ENCODE peak calls at places on chromosomes 4 and X, in five cellular contexts. One of them, this sample, is unnamed.

GRCh38 chr4:171846232-171846631 is 33.0 kb downstream of the GALNTL6 start:
- DNase-seq in A673: peak
- DNase-seq in heart left ventricle: no peak
- DNase-seq in HL-60: peak
- DNase-seq in astrocyte of the cerebellum: peak
- DNase-seq in this sample: peak

GRCh38 chr4:157052429-157053040 is 23.4 kb upstream of the GLRB start:
- DNase-seq in A673: no peak
- DNase-seq in heart left ventricle: no peak
- DNase-seq in astrocyte of the cerebellum: no peak
- DNase-seq in HL-60: no peak
- DNase-seq in this sample: no peak

GRCh38 chrX:39716401-39716800 is 381.4 kb downstream of the BCOR start:
- DNase-seq in A673: no peak
- DNase-seq in HL-60: no peak
- DNase-seq in heart left ventricle: no peak
- DNase-seq in astrocyte of the cerebellum: no peak
- DNase-seq in this sample: no peak

GRCh38 chr4:129093173-129093974 is at the start of gene SCLT1:
- DNase-seq in HL-60: peak
- DNase-seq in heart left ventricle: peak
- DNase-seq in astrocyte of the cerebellum: peak
- DNase-seq in A673: peak
- DNase-seq in this sample: peak

GRCh38 chr4:10183462-10183861 is 66.9 kb upstream of the WDR1 start:
- DNase-seq in astrocyte of the cerebellum: no peak
- DNase-seq in heart left ventricle: no peak
- DNase-seq in HL-60: peak
- DNase-seq in A673: no peak
- DNase-seq in this sample: no peak

GRCh38 chr4:17232575-17233253 is 279.2 kb downstream of the QDPR start:
- DNase-seq in A673: peak
- DNase-seq in astrocyte of the cerebellum: peak
- DNase-seq in HL-60: no peak
- DNase-seq in heart left ventricle: peak
- DNase-seq in this sample: peak

GRCh38 chr4:30586850-30587249 is 133.3 kb upstream of the PCDH7 start:
- DNase-seq in heart left ventricle: no peak
- DNase-seq in A673: no peak
- DNase-seq in HL-60: no peak
- DNase-seq in astrocyte of the cerebellum: no peak
- DNase-seq in this sample: no peak

GRCh38 chr4:92864176-92864575 is 560.4 kb downstream of the GRID2 start:
- DNase-seq in HL-60: no peak
- DNase-seq in A673: no peak
- DNase-seq in astrocyte of the cerebellum: no peak
- DNase-seq in heart left ventricle: no peak
- DNase-seq in this sample: no peak

GRCh38 chr4:172648471-172648870 is 520.1 kb upstream of the GALNT7 start:
- DNase-seq in heart left ventricle: no peak
- DNase-seq in astrocyte of the cerebellum: no peak
- DNase-seq in HL-60: no peak
- DNase-seq in A673: no peak
- DNase-seq in this sample: no peak

GRCh38 chr4:146381263-146381872 is 140.4 kb downstream of the SLC10A7 start:
- DNase-seq in HL-60: peak
- DNase-seq in astrocyte of the cerebellum: no peak
- DNase-seq in heart left ventricle: no peak
- DNase-seq in A673: peak
- DNase-seq in this sample: no peak

GRCh38 chr4:13635281-13635799 is 7.8 kb upstream of the BOD1L1 start:
- DNase-seq in heart left ventricle: no peak
- DNase-seq in astrocyte of the cerebellum: no peak
- DNase-seq in A673: no peak
- DNase-seq in HL-60: no peak
- DNase-seq in this sample: no peak

GRCh38 chr4:17230727-17231126 is 281.2 kb downstream of the QDPR start:
- DNase-seq in heart left ventricle: no peak
- DNase-seq in astrocyte of the cerebellum: no peak
- DNase-seq in HL-60: no peak
- DNase-seq in A673: no peak
- DNase-seq in this sample: no peak

GRCh38 chrX:152641996-152642395 is 4.3 kb downstream of the GABRQ start:
- DNase-seq in A673: peak
- DNase-seq in heart left ventricle: no peak
- DNase-seq in astrocyte of the cerebellum: no peak
- DNase-seq in HL-60: no peak
- DNase-seq in this sample: no peak

GRCh38 chr4:37994569-37994968 is 34.4 kb downstream of the PTTG2 start:
- DNase-seq in HL-60: no peak
- DNase-seq in astrocyte of the cerebellum: no peak
- DNase-seq in heart left ventricle: no peak
- DNase-seq in A673: no peak
- DNase-seq in this sample: peak

GRCh38 chr4:121370729-121371325 is 10.0 kb downstream of the QRFPR start:
- DNase-seq in HL-60: peak
- DNase-seq in astrocyte of the cerebellum: peak
- DNase-seq in A673: peak
- DNase-seq in heart left ventricle: peak
- DNase-seq in this sample: no peak

GRCh38 chr4:4578981-4579380 is 37.1 kb upstream of the STX18 start:
- DNase-seq in astrocyte of the cerebellum: no peak
- DNase-seq in heart left ventricle: no peak
- DNase-seq in HL-60: no peak
- DNase-seq in A673: no peak
- DNase-seq in this sample: no peak

GRCh38 chrX:153922932-153923857 is 2.9 kb downstream of the ARHGAP4 start:
- DNase-seq in astrocyte of the cerebellum: no peak
- DNase-seq in heart left ventricle: peak
- DNase-seq in HL-60: no peak
- DNase-seq in A673: no peak
- DNase-seq in this sample: no peak

GRCh38 chr4:56531149-56531770 is 25.7 kb downstream of the ARL9 start:
- DNase-seq in heart left ventricle: no peak
- DNase-seq in HL-60: no peak
- DNase-seq in A673: no peak
- DNase-seq in astrocyte of the cerebellum: no peak
- DNase-seq in this sample: no peak

GRCh38 chrX:67700607-67701006 is 156.8 kb downstream of the AR start:
- DNase-seq in A673: no peak
- DNase-seq in heart left ventricle: no peak
- DNase-seq in astrocyte of the cerebellum: no peak
- DNase-seq in HL-60: no peak
- DNase-seq in this sample: no peak

GRCh38 chr4:188117631-188118030 is 8.2 kb upstream of the TRIML2 start:
- DNase-seq in astrocyte of the cerebellum: no peak
- DNase-seq in A673: no peak
- DNase-seq in heart left ventricle: no peak
- DNase-seq in HL-60: no peak
- DNase-seq in this sample: no peak

GRCh38 chrX:27598312-27598711 is 8.2 kb downstream of the DCAF8L2 start:
- DNase-seq in astrocyte of the cerebellum: no peak
- DNase-seq in heart left ventricle: no peak
- DNase-seq in HL-60: no peak
- DNase-seq in A673: no peak
- DNase-seq in this sample: peak

GRCh38 chr4:116453127-116453526 is 632.2 kb downstream of the TRAM1L1 start:
- DNase-seq in astrocyte of the cerebellum: no peak
- DNase-seq in heart left ventricle: no peak
- DNase-seq in HL-60: no peak
- DNase-seq in A673: no peak
- DNase-seq in this sample: no peak

GRCh38 chr4:150859435-150859834 is 155.6 kb downstream of the LRBA start:
- DNase-seq in HL-60: no peak
- DNase-seq in heart left ventricle: no peak
- DNase-seq in A673: no peak
- DNase-seq in astrocyte of the cerebellum: no peak
- DNase-seq in this sample: no peak

GRCh38 chrX:97399400-97399799 is 515.7 kb downstream of the RPA4 start:
- DNase-seq in HL-60: no peak
- DNase-seq in heart left ventricle: no peak
- DNase-seq in astrocyte of the cerebellum: no peak
- DNase-seq in A673: no peak
- DNase-seq in this sample: no peak

GRCh38 chr4:80471701-80472100 is 136.2 kb downstream of the CFAP299 start:
- DNase-seq in A673: no peak
- DNase-seq in heart left ventricle: no peak
- DNase-seq in astrocyte of the cerebellum: peak
- DNase-seq in HL-60: no peak
- DNase-seq in this sample: no peak

GRCh38 chr4:190015538-190016368 is 11.3 kb downstream of the FRG2 start:
- DNase-seq in heart left ventricle: no peak
- DNase-seq in astrocyte of the cerebellum: no peak
- DNase-seq in A673: peak
- DNase-seq in HL-60: no peak
- DNase-seq in this sample: no peak
- H3K4me3 ChIP-seq in heart left ventricle: no peak
- H3K4me3 ChIP-seq in astrocyte of the cerebellum: no peak
- H3K4me3 ChIP-seq in A673: no peak
- H3K4me3 ChIP-seq in HL-60: no peak
- H3K4me3 ChIP-seq in this sample: no peak

GRCh38 chrX:82218361-82218760 is 1016.5 kb downstream of the SH3BGRL start:
- DNase-seq in A673: peak
- DNase-seq in heart left ventricle: no peak
- DNase-seq in astrocyte of the cerebellum: no peak
- DNase-seq in HL-60: peak
- DNase-seq in this sample: no peak
- TF ChIP-seq CTCF in A673: peak
- TF ChIP-seq CTCF in heart left ventricle: no peak
- TF ChIP-seq CTCF in astrocyte of the cerebellum: no peak
- TF ChIP-seq CTCF in HL-60: no peak
- TF ChIP-seq CTCF in this sample: no peak

GRCh38 chr4:174834477-174834876 is 5.4 kb upstream of the GLRA3 start:
- DNase-seq in astrocyte of the cerebellum: no peak
- DNase-seq in HL-60: no peak
- DNase-seq in heart left ventricle: no peak
- DNase-seq in A673: no peak
- DNase-seq in this sample: no peak

GRCh38 chr4:174826660-174827059 is 2.4 kb downstream of the GLRA3 start:
- DNase-seq in astrocyte of the cerebellum: no peak
- DNase-seq in A673: no peak
- DNase-seq in HL-60: no peak
- DNase-seq in heart left ventricle: no peak
- DNase-seq in this sample: no peak

DNA sequence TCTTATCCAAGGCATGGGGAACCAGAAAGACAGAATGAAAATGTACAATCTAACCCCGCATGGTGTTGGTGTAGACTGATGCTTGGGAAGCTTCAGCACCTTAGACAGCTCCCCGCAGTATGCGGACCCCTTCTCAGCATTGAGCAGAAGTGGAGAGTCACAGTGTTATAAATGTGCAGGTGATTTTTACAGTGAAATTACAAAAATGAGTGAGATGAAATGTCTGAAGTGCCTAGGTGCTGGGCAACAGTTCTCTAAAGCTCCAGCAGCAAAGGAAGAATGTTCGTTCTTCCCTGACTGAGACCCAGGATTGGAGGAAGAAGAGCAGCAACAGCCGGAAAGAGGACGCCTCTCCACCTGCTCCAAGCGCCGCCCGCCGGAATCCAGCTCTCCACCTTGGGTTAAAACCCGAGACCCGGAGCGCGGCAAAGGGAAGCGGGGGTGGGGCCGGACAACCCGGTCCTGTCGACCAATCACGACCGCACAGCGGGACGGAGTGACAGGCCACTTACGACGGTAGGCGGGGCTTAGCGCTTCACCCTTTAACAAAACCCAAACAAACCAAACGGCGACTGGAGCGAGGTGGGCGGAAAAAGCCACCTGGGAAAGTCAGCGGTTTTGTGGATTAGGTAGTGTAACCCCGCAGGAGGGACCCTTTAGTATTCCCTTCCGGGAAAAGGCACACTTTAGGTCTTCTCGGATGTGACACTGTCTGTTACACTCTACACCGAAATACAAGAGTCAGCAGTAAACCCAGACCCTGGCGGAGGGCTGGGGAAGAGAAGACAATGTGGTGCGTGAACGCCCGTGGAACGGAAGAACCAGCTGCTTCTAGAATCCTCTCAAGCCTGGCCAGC is at the start of gene GLRA3:
- DNase-seq in heart left ventricle: no peak
- DNase-seq in HL-60: no peak
- DNase-seq in astrocyte of the cerebellum: peak
- DNase-seq in A673: peak
- DNase-seq in this sample: peak
- H3K4me3 ChIP-seq in heart left ventricle: no peak
- H3K4me3 ChIP-seq in HL-60: no peak
- H3K4me3 ChIP-seq in astrocyte of the cerebellum: peak
- H3K4me3 ChIP-seq in A673: peak
- H3K4me3 ChIP-seq in this sample: peak

GRCh38 chrX:56782791-56783449 is 53.9 kb downstream of the NBDY start:
- DNase-seq in A673: no peak
- DNase-seq in heart left ventricle: peak
- DNase-seq in astrocyte of the cerebellum: no peak
- DNase-seq in HL-60: no peak
- DNase-seq in this sample: no peak

GRCh38 chrX:56784666-56785065 is 55.6 kb downstream of the NBDY start:
- DNase-seq in HL-60: no peak
- DNase-seq in heart left ventricle: no peak
- DNase-seq in A673: no peak
- DNase-seq in astrocyte of the cerebellum: no peak
- DNase-seq in this sample: no peak

GRCh38 chrX:56782362-56782761 is 53.3 kb downstream of the NBDY start:
- DNase-seq in heart left ventricle: no peak
- DNase-seq in HL-60: no peak
- DNase-seq in astrocyte of the cerebellum: no peak
- DNase-seq in A673: no peak
- DNase-seq in this sample: no peak

GRCh38 chrX:56783996-56784620 is 55.1 kb downstream of the NBDY start:
- DNase-seq in heart left ventricle: no peak
- DNase-seq in HL-60: no peak
- DNase-seq in A673: no peak
- DNase-seq in astrocyte of the cerebellum: no peak
- DNase-seq in this sample: no peak

DNA sequence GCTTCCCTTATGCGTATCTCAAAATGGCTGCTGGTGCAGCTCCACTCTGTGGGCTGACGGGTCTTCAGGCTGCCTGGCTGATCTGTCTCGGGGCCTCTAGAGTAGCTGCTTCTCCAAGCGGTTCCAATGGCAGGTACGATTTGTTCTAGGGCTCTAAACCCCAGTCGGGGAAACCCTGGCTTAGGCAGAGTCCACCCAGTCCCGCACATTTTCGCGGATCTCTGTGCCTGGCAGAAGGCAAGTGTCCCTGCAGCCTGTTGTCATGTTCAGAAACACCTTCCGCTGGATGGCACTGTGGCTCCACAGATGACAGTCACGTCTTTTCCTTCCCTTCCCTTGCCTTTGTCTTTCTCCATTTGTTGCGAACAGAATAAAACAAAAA is 54.4 kb downstream of the NBDY start:
- DNase-seq in heart left ventricle: peak
- DNase-seq in astrocyte of the cerebellum: peak
- DNase-seq in HL-60: peak
- DNase-seq in A673: peak
- DNase-seq in this sample: no peak
- TF ChIP-seq CTCF in heart left ventricle: no peak
- TF ChIP-seq CTCF in astrocyte of the cerebellum: peak
- TF ChIP-seq CTCF in HL-60: no peak
- TF ChIP-seq CTCF in A673: peak
- TF ChIP-seq CTCF in this sample: no peak

GRCh38 chrX:107673933-107674479 is 45.7 kb downstream of the PRPS1 start:
- DNase-seq in astrocyte of the cerebellum: no peak
- DNase-seq in heart left ventricle: peak
- DNase-seq in HL-60: peak
- DNase-seq in A673: peak
- DNase-seq in this sample: no peak
- H3K4me3 ChIP-seq in astrocyte of the cerebellum: no peak
- H3K4me3 ChIP-seq in heart left ventricle: peak
- H3K4me3 ChIP-seq in HL-60: no peak
- H3K4me3 ChIP-seq in A673: no peak
- H3K4me3 ChIP-seq in this sample: no peak

This sample was measured in retinal pigment epithelial cell.